ENCODE peak calls at places on chromosomes 3 and 15, in eight cellular contexts. R is stomach; X is CD4-positive, alpha-beta T cell; C is heart left ventricle; N is neural crest cell; H is GM20000; O is sigmoid colon; V is retinal pigment epithelial cell. E is an unnamed sample.

GRCh38 chr3:43001094-43001553 is 22.0 kb downstream of the GASK1A start:
- DNase-seq in R (peak; percentile 80), X (no peak), C (peak; percentile 82), N (no peak), H (no peak), O (peak; percentile 97), V (peak; percentile 54), E (no peak)

GRCh38 chr15:36284911-36285310 is 294.5 kb upstream of the CDIN1 start:
- DNase-seq in R (no peak), X (no peak), C (no peak), N (no peak), H (no peak), O (no peak), V (no peak), E (no peak)

GRCh38 chr3:113829576-113830354 is 8.8 kb upstream of the GRAMD1C start:
- DNase-seq in R (no peak), X (no peak), C (no peak), N (no peak), H (no peak), O (no peak), V (no peak), E (no peak)

GRCh38 chr3:74393426-74393825 is 221.0 kb downstream of the CNTN3 start:
- DNase-seq in R (no peak), X (no peak), C (no peak), N (no peak), H (no peak), O (no peak), V (no peak), E (no peak)

GRCh38 chr15:89982315-89983055 is 18.6 kb upstream of the ZNF710 start:
- DNase-seq in R (no peak), X (no peak), C (no peak), N (no peak), H (no peak), O (no peak), V (no peak), E (no peak)

GRCh38 chr15:58608711-58609110 is 140.8 kb downstream of the ADAM10 start:
- DNase-seq in R (no peak), X (no peak), C (no peak), N (no peak), H (no peak), O (no peak), V (no peak), E (no peak)

GRCh38 chr3:122920986-122921385 is 106.6 kb downstream of the SEMA5B start:
- DNase-seq in R (no peak), X (no peak), C (no peak), N (no peak), H (no peak), O (no peak), V (no peak), E (no peak)

GRCh38 chr3:188179006-188179966 is 25.3 kb downstream of the LPP start:
- DNase-seq in R (no peak), X (no peak), C (peak; percentile 46), N (no peak), H (no peak), O (peak; percentile 89), V (no peak), E (no peak)

GRCh38 chr3:15974647-15975046 is 176.9 kb upstream of the ANKRD28 start:
- DNase-seq in R (no peak), X (no peak), C (no peak), N (no peak), H (no peak), O (no peak), V (no peak), E (no peak)

GRCh38 chr3:66555214-66555844 is 54.5 kb upstream of the LRIG1 start:
- DNase-seq in R (no peak), X (no peak), C (no peak), N (no peak), H (no peak), O (peak; percentile 74), V (no peak), E (no peak)

GRCh38 chr3:149319750-149320149 is 13.7 kb downstream of the TM4SF18 start:
- DNase-seq in R (no peak), X (no peak), C (no peak), N (no peak), H (no peak), O (no peak), V (no peak), E (no peak)
- TF ChIP-seq CTCF in R (no peak), X (no peak), C (no peak), N (no peak), H (no peak), O (no peak), V (no peak), E (no peak)

GRCh38 chr3:115927210-115927609 is 303.9 kb downstream of the GAP43 start:
- DNase-seq in R (no peak), X (no peak), C (no peak), N (no peak), H (no peak), O (no peak), V (no peak), E (no peak)

GRCh38 chr3:115921711-115922110 is 298.4 kb downstream of the GAP43 start:
- DNase-seq in R (no peak), X (no peak), C (no peak), N (no peak), H (no peak), O (no peak), V (no peak), E (no peak)

GRCh38 chr3:115918900-115919299 is 295.6 kb downstream of the GAP43 start:
- DNase-seq in R (no peak), X (no peak), C (no peak), N (no peak), H (no peak), O (no peak), V (no peak), E (no peak)

GRCh38 chr3:115916866-115917265 is 293.6 kb downstream of the GAP43 start:
- DNase-seq in R (no peak), X (no peak), C (no peak), N (no peak), H (no peak), O (no peak), V (no peak), E (no peak)

DNA sequence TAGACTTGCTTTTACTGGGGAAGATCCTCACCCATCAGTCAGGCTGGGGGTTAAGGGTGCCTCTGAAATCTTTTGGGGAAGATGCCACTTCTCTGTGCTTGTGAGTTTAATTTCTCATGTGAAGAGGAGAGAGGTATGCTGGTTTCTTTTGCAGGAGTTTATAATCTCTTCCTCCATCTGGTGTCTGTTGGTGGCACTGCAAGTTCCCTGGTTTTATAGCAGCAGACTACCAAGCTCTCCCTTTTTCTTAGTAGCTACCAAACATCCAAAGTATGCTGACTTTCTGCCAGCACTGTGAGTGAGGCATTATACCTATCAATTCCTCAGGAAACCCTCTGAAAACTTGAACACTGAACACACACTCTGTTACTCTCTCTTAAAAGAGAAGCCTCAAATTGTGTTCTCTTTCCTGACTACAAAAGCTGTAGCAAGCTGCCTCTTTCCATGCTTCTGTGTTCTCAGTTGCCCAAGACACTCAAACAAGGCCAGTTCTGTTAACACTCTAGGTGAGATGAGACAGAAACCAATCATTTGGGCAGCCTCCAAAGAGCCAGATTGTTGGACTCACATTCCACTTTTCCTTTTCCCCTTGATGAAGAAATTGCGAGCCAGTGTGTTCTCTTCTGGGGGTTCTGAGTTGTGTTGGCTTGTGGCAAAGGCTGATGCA is 299.5 kb downstream of the GAP43 start:
- DNase-seq in R (no peak), X (no peak), C (no peak), N (peak; percentile 22), H (no peak), O (no peak), V (peak; percentile 29), E (no peak)
- TF ChIP-seq CTCF in R (no peak), X (no peak), C (no peak), N (peak; percentile 62), H (no peak), O (no peak), V (peak; percentile 69), E (peak; percentile 60)

GRCh38 chr15:66364944-66365343 is 8.5 kb upstream of the TIPIN start:
- DNase-seq in R (no peak), X (no peak), C (no peak), N (no peak), H (no peak), O (no peak), V (no peak), E (no peak)

GRCh38 chr15:66362776-66363175 is 6.3 kb upstream of the TIPIN start:
- DNase-seq in R (no peak), X (no peak), C (no peak), N (no peak), H (no peak), O (no peak), V (no peak), E (no peak)

GRCh38 chr15:66356359-66357236 is at the start of gene TIPIN:
- DNase-seq in R (peak; percentile 97), X (peak; percentile 95), C (peak; percentile 96), N (peak; percentile 94), H (peak; percentile 92), O (peak; percentile 98), V (peak; percentile 69), E (peak; percentile 95)

GRCh38 chr15:66356069-66356358 is 471 bp downstream of the TIPIN start:
- DNase-seq in R (no peak), X (no peak), C (no peak), N (no peak), H (no peak), O (no peak), V (no peak), E (no peak)

DNA sequence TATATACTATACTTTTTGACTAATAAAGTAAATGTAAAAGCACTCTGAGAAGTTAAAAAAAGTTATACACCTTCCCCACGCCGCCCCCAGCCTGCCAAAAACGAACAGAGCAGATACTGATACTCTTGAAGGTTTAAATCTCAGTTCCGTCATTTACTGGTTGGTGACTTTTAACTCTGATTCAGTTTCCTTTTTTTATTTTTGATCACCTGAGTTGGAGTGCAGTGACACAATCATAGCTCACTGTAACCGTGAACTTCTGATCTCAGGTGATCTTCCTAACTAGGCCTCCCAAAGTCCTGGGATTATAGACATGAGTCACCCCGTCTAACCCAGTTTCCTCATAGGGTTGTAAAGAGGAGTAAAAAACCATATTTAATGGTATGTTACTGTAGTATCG is 3.3 kb upstream of the TIPIN start:
- DNase-seq in R (no peak), X (no peak), C (no peak), N (no peak), H (peak; percentile 13), O (no peak), V (peak; percentile 52), E (no peak)
- TF ChIP-seq CTCF in R (no peak), X (no peak), C (no peak), N (no peak), H (no peak), O (no peak), V (no peak), E (no peak)

GRCh38 chr3:140219161-140219745 is 284.3 kb downstream of the CLSTN2 start:
- DNase-seq in R (no peak), X (no peak), C (no peak), N (no peak), H (no peak), O (no peak), V (no peak), E (no peak)

GRCh38 chr3:140219923-140220452 is 285.0 kb downstream of the CLSTN2 start:
- DNase-seq in R (no peak), X (no peak), C (no peak), N (no peak), H (peak; percentile 22), O (no peak), V (no peak), E (no peak)

DNA sequence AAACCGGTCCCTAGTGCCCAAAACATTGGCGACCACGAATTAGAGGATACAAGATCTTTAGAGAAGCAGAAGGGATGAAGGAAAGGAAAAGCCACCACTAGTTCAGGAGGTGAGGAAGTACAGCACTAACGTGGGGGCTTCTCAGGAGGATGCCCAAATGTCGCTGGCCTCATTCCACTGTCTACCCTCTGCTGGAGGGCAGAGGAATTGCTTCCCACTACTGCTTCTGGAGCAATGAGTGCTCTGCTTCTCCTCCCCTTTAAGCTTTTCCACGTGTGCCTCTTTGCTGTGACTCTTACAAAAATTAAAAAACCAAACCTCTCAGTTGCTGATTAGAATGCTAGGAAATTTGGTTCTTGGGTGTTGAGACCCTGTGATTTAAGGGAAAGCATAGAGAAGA is 281.3 kb downstream of the CLSTN2 start:
- DNase-seq in R (no peak), X (no peak), C (no peak), N (no peak), H (peak; percentile 25), O (no peak), V (no peak), E (no peak)
- TF ChIP-seq CTCF in R (no peak), X (no peak), C (peak; percentile 48), N (peak; percentile 44), H (peak; percentile 10), O (no peak), V (peak; percentile 46), E (no peak)